ENCODE peak calls at places on chromosomes 13 and 19, in ten cellular contexts. Q, B, X, J, D, G, E, M, W and L are unnamed samples.

GRCh38 chr13:105817011-105817410 is 718.5 kb downstream of the EFNB2 start:
- DNase-seq in D (no peak), X (peak), G (no peak), M (no peak), J (no peak), E (no peak), W (no peak), Q (no peak), B (no peak), L (no peak)

GRCh38 chr19:17777840-17778620 is 16.9 kb upstream of the B3GNT3 start:
- DNase-seq in J (peak), E (peak), G (no peak), B (no peak), D (no peak), M (peak), Q (peak), X (peak), W (no peak), L (peak)

GRCh38 chr19:43290568-43291359 is 21.4 kb upstream of the PSG9 start:
- DNase-seq in X (peak), W (no peak), D (peak), J (no peak), M (no peak), B (no peak), Q (no peak), G (no peak), E (no peak), L (no peak)

GRCh38 chr13:68027311-68027710 is 797.2 kb upstream of the PCDH9 start:
- DNase-seq in D (no peak), M (no peak), Q (no peak), J (no peak), G (no peak), B (no peak), E (no peak), W (no peak), X (no peak), L (no peak)

GRCh38 chr19:38698225-38699026 is 45.8 kb downstream of the CAPN12 start:
- DNase-seq in X (no peak), W (no peak), B (no peak), G (no peak), E (no peak), D (no peak), M (no peak), J (no peak), Q (no peak), L (no peak)

GRCh38 chr13:99916366-99917103 is 55.0 kb downstream of the ZIC5 start:
- DNase-seq in B (no peak), Q (peak), J (no peak), M (peak), W (peak), X (no peak), E (no peak), G (no peak), D (no peak), L (no peak)

GRCh38 chr19:821228-821975 is at the start of gene PLPPR3:
- DNase-seq in D (no peak), X (peak), W (no peak), G (no peak), Q (no peak), M (peak), E (no peak), J (peak), B (no peak), L (no peak)

GRCh38 chr19:5966215-5966614 is 11.7 kb downstream of the RANBP3 start:
- DNase-seq in Q (no peak), G (no peak), X (no peak), M (no peak), W (no peak), B (peak), J (no peak), D (no peak), E (no peak), L (no peak)

GRCh38 chr13:93227906-93228801 is 1.5 kb downstream of the GPC6 start:
- DNase-seq in J (peak), M (peak), W (no peak), G (peak), X (peak), E (peak), D (no peak), Q (peak), B (peak), L (peak)

GRCh38 chr13:51726446-51727185 is 77.3 kb downstream of the DHRS12 start:
- DNase-seq in Q (no peak), B (no peak), W (no peak), E (no peak), D (no peak), J (no peak), G (no peak), M (no peak), X (no peak), L (no peak)

GRCh38 chr13:99367106-99367616 is 60.0 kb upstream of the GPR183 start:
- DNase-seq in Q (no peak), B (no peak), G (no peak), X (peak), M (no peak), J (no peak), E (no peak), W (no peak), D (no peak), L (no peak)

GRCh38 chr19:52343548-52343947 is 7.5 kb downstream of the ZNF610 start:
- DNase-seq in E (peak), B (peak), M (peak), W (no peak), G (peak), D (no peak), J (no peak), X (peak), Q (peak), L (peak)

GRCh38 chr13:91510058-91510457 is 111.6 kb downstream of the GPC5 start:
- DNase-seq in M (no peak), B (no peak), D (no peak), G (no peak), E (no peak), J (no peak), W (no peak), Q (no peak), X (no peak), L (no peak)

GRCh38 chr19:589693-590395 is at the start of gene HCN2:
- DNase-seq in G (no peak), Q (no peak), D (no peak), X (no peak), W (no peak), E (no peak), M (peak), B (no peak), J (no peak), L (no peak)

GRCh38 chr13:99087954-99088491 is 110.2 kb upstream of the DOCK9 start:
- DNase-seq in W (no peak), E (peak), B (no peak), Q (no peak), G (no peak), J (no peak), M (no peak), X (no peak), D (no peak), L (no peak)

GRCh38 chr19:47049307-47049700 is 880 bp upstream of the TMEM160 start:
- DNase-seq in M (no peak), X (no peak), E (no peak), J (no peak), W (no peak), G (no peak), D (no peak), Q (no peak), B (no peak), L (no peak)

GRCh38 chr13:47594833-47595232 is 406.2 kb downstream of the SUCLA2 start:
- DNase-seq in M (no peak), J (no peak), Q (no peak), D (no peak), B (no peak), W (no peak), E (no peak), X (no peak), G (no peak), L (no peak)

GRCh38 chr13:21690955-21691354 is 20.1 kb downstream of the FGF9 start:
- DNase-seq in G (no peak), B (no peak), X (no peak), W (no peak), E (no peak), J (no peak), M (no peak), D (no peak), Q (no peak), L (no peak)

GRCh38 chr13:71240906-71241305 is 626.1 kb downstream of the DACH1 start:
- DNase-seq in Q (no peak), X (no peak), E (no peak), W (no peak), M (no peak), D (no peak), B (no peak), J (no peak), G (no peak), L (no peak)

DNA sequence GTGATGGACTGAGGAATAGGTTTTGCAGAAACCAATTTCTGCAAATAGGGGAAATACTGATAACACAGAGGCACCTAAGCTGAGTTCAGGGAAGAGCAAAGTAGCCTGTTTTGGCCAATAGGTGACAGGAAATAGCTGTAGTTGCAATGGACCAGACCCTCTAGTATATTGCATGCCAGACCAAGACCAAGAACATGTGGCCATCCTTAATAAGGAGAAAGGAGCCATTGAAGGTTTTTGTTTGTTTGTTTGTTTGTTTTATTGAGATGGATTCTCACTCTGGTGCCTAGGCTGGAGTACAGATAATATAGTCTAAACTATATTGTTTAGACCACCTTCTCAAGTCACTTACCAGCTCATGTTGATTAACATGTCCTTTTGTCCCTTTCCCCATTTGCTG is 101.5 kb downstream of the ZNF557 start:
- DNase-seq in Q (no peak), M (no peak), W (no peak), D (no peak), E (no peak), G (no peak), J (no peak), X (no peak), B (no peak), L (no peak)
- TF ChIP-seq EP300 in Q (no peak), M (no peak), W (no peak), D (no peak), E (no peak), G (no peak), J (no peak), X (no peak), B (no peak), L (no peak)

DNA sequence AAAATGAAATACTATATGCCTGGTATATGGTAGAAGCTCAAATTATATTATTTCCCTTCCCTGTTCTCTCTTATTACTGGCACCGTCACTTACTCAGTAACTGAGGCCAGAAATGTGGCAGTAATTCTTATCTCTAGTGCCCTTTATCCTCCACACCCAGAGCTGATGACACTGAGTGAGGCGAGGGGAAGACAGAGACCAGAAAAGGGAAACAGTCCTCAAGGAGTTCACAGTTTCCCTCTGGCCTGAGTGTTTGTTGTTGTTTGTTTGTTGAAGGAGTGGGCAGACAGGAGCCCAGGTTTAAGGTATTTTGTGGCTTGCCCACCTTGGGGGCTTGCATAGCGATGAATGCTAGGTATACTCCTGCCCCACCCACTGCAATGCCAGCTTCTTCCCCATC is 101.5 kb upstream of the FNDC3A start:
- DNase-seq in W (no peak), Q (no peak), E (no peak), J (no peak), G (no peak), M (no peak), X (no peak), B (no peak), D (no peak), L (no peak)
- TF ChIP-seq POLR2A in W (no peak), Q (no peak), E (no peak), J (no peak), G (no peak), M (no peak), X (no peak), B (no peak), D (no peak), L (no peak)

GRCh38 chr19:49497047-49497789 is 984 bp downstream of the RPS11 start:
- DNase-seq in D (no peak), G (peak), Q (no peak), W (no peak), J (no peak), B (peak), X (no peak), E (peak), M (peak), L (peak)
- TF ChIP-seq POLR2AphosphoS5 in D (peak), G (no peak), Q (peak), W (no peak), J (peak), B (no peak), X (peak), E (peak), M (peak), L (peak)

GRCh38 chr13:84870190-84870589 is 929.0 kb downstream of the SLITRK6 start:
- DNase-seq in B (no peak), Q (peak), M (no peak), X (no peak), D (no peak), E (no peak), W (no peak), J (no peak), G (no peak), L (no peak)
- TF ChIP-seq EP300 in B (no peak), Q (no peak), M (no peak), X (no peak), D (no peak), E (no peak), W (no peak), J (no peak), G (no peak), L (no peak)

GRCh38 chr19:2610637-2611482 is 91.6 kb downstream of the GNG7 start:
- DNase-seq in J (peak), G (peak), B (peak), E (peak), X (peak), M (peak), D (peak), W (peak), Q (peak), L (peak)
- TF ChIP-seq POLR2A in J (no peak), G (no peak), B (no peak), E (no peak), X (no peak), M (no peak), D (no peak), W (no peak), Q (no peak), L (no peak)

GRCh38 chr13:76157926-76158325 is 521.8 kb downstream of the LMO7 start:
- DNase-seq in X (no peak), E (no peak), G (no peak), W (no peak), D (no peak), M (no peak), Q (no peak), B (no peak), J (no peak), L (no peak)
- TF ChIP-seq POLR2AphosphoS5 in X (no peak), E (no peak), G (no peak), W (no peak), D (no peak), M (no peak), Q (no peak), B (no peak), J (no peak), L (no peak)

GRCh38 chr13:33264620-33264978 is 21.0 kb downstream of the STARD13 start:
- DNase-seq in W (no peak), E (peak), G (no peak), D (no peak), J (no peak), Q (no peak), M (no peak), X (no peak), B (no peak), L (no peak)
- TF ChIP-seq EP300 in W (no peak), E (no peak), G (no peak), D (no peak), J (no peak), Q (no peak), M (no peak), X (no peak), B (no peak), L (no peak)

DNA sequence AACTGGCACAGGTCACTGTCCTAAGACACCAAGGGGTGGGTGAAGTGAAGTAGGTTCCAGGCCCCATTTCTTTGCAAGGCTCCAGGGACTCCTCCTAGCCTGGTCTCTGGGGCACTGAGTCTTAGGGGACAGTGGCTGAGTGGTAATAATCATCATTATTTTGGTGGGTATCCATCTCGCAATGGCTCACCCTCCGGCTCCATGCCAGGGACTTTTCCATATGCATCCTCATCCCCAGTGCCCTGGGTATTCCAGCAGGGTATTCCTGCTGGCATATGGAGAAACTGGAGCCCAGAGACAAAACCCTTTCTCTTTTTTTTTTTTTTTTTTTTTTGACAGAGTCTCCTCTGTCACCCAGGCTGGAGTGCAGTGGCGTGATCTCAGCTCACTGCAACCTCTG is 2.5 kb downstream of the PDE4A start:
- DNase-seq in D (no peak), M (no peak), E (no peak), W (no peak), X (no peak), J (no peak), B (no peak), Q (no peak), G (no peak), L (no peak)
- TF ChIP-seq POLR2A in D (no peak), M (no peak), E (no peak), W (no peak), X (no peak), J (no peak), B (no peak), Q (no peak), G (no peak), L (no peak)